ENCODE peak calls at places on chromosomes 7 and 10, in six cellular contexts. U is GM23338, P is GM23248, M is hepatocyte, T is HCT116, W is neural progenitor cell. E is an unnamed sample.

GRCh38 chr7:101817031-101817929 is at the start of gene CUX1:
- DNase-seq in U (peak), T (no peak), M (peak), W (peak), P (peak), E (peak)

GRCh38 chr10:114623661-114624294 is 34.3 kb downstream of the ABLIM1 start:
- DNase-seq in M (no peak), U (peak), P (peak), T (peak), W (no peak), E (peak)

GRCh38 chr10:59176241-59177030 is at the start of gene PHYHIPL:
- DNase-seq in U (peak), P (peak), W (peak), M (peak), T (no peak), E (no peak)

GRCh38 chr7:70734436-70734835 is 397.5 kb upstream of the GALNT17 start:
- DNase-seq in T (no peak), P (peak), M (no peak), U (no peak), W (no peak), E (no peak)

GRCh38 chr7:112994666-112995065 is 92.0 kb downstream of the GPR85 start:
- DNase-seq in W (no peak), U (no peak), P (peak), T (no peak), M (no peak), E (no peak)

GRCh38 chr7:130292682-130293257 is at the start of gene CPA4:
- DNase-seq in M (no peak), P (peak), W (no peak), T (peak), U (no peak), E (peak)

GRCh38 chr7:130955560-130955919 is 221.5 kb upstream of the KLF14 start:
- DNase-seq in P (no peak), U (no peak), M (no peak), T (no peak), W (no peak), E (no peak)

GRCh38 chr10:133009218-133009954 is 67.0 kb upstream of the CFAP46 start:
- DNase-seq in P (peak), T (no peak), U (no peak), W (no peak), M (peak), E (peak)

GRCh38 chr7:26857534-26858228 is 6.7 kb downstream of the SKAP2 start:
- DNase-seq in M (peak), W (peak), T (no peak), P (no peak), U (peak), E (no peak)

GRCh38 chr7:104661575-104661974 is 333.2 kb downstream of the LHFPL3 start:
- DNase-seq in T (no peak), W (no peak), P (no peak), U (no peak), M (no peak), E (no peak)

GRCh38 chr10:90674927-90675326 is 182.9 kb downstream of the HTR7 start:
- DNase-seq in U (no peak), W (no peak), T (no peak), M (peak), P (peak), E (peak)

GRCh38 chr10:34764347-34764991 is 50.6 kb downstream of the PARD3 start:
- DNase-seq in W (no peak), U (no peak), T (no peak), P (no peak), M (no peak), E (no peak)

GRCh38 chr7:127152423-127152822 is 100.3 kb downstream of the GRM8 start:
- DNase-seq in W (no peak), U (no peak), M (no peak), P (no peak), T (no peak), E (no peak)

GRCh38 chr7:139906879-139907278 is 77.8 kb downstream of the TBXAS1 start:
- DNase-seq in P (no peak), W (no peak), U (no peak), M (no peak), T (no peak), E (no peak)

GRCh38 chr7:152633072-152633471 is 42.9 kb downstream of the XRCC2 start:
- DNase-seq in M (no peak), T (no peak), U (no peak), P (no peak), W (no peak), E (no peak)

GRCh38 chr7:69612981-69613380 is 14.7 kb downstream of the AUTS2 start:
- DNase-seq in U (no peak), T (no peak), P (no peak), M (no peak), W (no peak), E (no peak)

GRCh38 chr10:128568979-128569378 is 442.8 kb upstream of the MKI67 start:
- DNase-seq in T (no peak), U (no peak), P (no peak), M (no peak), W (no peak), E (no peak)

GRCh38 chr7:139108256-139109187 is 998 bp downstream of the ZC3HAV1 start:
- DNase-seq in U (peak), W (peak), P (peak), M (peak), T (no peak), E (peak)

GRCh38 chr7:30206466-30206865 is 71.7 kb downstream of the MTURN start:
- DNase-seq in W (peak), T (peak), P (peak), U (peak), M (no peak), E (peak)

GRCh38 chr7:156474241-156474743 is 166.3 kb upstream of the RNF32 start:
- DNase-seq in W (no peak), U (no peak), P (peak), M (peak), T (no peak), E (peak)

GRCh38 chr7:152759655-152760383 is at the start of gene ACTR3B:
- DNase-seq in U (peak), W (peak), T (peak), M (peak), P (peak), E (peak)

GRCh38 chr10:29699621-29700020 is 64.8 kb upstream of the SVIL start:
- DNase-seq in U (no peak), W (no peak), T (no peak), P (no peak), M (no peak), E (no peak)

GRCh38 chr10:131253931-131254865 is 57.3 kb downstream of the TCERG1L start:
- DNase-seq in U (no peak), W (no peak), P (no peak), T (no peak), M (no peak), E (no peak)

GRCh38 chr7:150943453-150943814 is 34.7 kb downstream of the KCNH2 start:
- DNase-seq in U (no peak), M (no peak), T (no peak), P (no peak), W (no peak), E (no peak)

GRCh38 chr7:97022451-97023306 is 2.0 kb downstream of the DLX5 start:
- DNase-seq in P (no peak), U (peak), T (no peak), W (peak), M (no peak), E (no peak)

GRCh38 chr10:57145548-57145947 is 784.5 kb upstream of the ZWINT start:
- DNase-seq in T (no peak), U (no peak), M (no peak), P (no peak), W (no peak), E (no peak)

GRCh38 chr10:38156416-38157269 is 62.5 kb downstream of the ZNF37A start:
- DNase-seq in U (no peak), W (no peak), T (no peak), P (no peak), M (no peak), E (no peak)

GRCh38 chr7:9958461-9958860 is 1015.2 kb upstream of the PHF14 start:
- DNase-seq in W (no peak), T (no peak), U (no peak), P (no peak), M (no peak), E (no peak)

GRCh38 chr10:70085975-70086613 is 33.4 kb downstream of the MACROH2A2 start:
- DNase-seq in M (no peak), U (no peak), W (no peak), T (no peak), P (no peak), E (no peak)

GRCh38 chr10:115572740-115573455 is 479.7 kb downstream of the ATRNL1 start:
- DNase-seq in P (no peak), U (peak), M (peak), W (peak), T (peak), E (no peak)

GRCh38 chr7:123784263-123784662 is 35.5 kb upstream of the WASL start:
- DNase-seq in W (no peak), T (no peak), M (no peak), U (no peak), P (no peak), E (no peak)

GRCh38 chr7:158322616-158323530 is 264.8 kb downstream of the PTPRN2 start:
- DNase-seq in U (no peak), T (no peak), M (no peak), P (no peak), W (peak), E (no peak)

GRCh38 chr10:78570633-78571032 is 498.1 kb upstream of the ZMIZ1 start:
- DNase-seq in M (no peak), P (no peak), W (no peak), T (no peak), U (no peak), E (no peak)

GRCh38 chr10:89163265-89163995 is 43.7 kb downstream of the CH25H start:
- DNase-seq in U (no peak), M (no peak), T (no peak), W (no peak), P (peak), E (no peak)

GRCh38 chr10:11720260-11720741 is 21.9 kb upstream of the ECHDC3 start:
- DNase-seq in U (no peak), W (no peak), M (no peak), P (no peak), T (no peak), E (no peak)

GRCh38 chr7:23246540-23246939 is at the start of gene GPNMB:
- DNase-seq in U (peak), M (peak), T (no peak), P (peak), W (no peak), E (peak)

GRCh38 chr10:46560952-46561351 is 4.5 kb upstream of the GPRIN2 start:
- DNase-seq in P (no peak), W (no peak), T (no peak), U (no peak), M (no peak), E (no peak)

GRCh38 chr10:34698979-34699378 is 116.1 kb downstream of the PARD3 start:
- DNase-seq in W (no peak), U (no peak), M (no peak), P (peak), T (peak), E (peak)

DNA sequence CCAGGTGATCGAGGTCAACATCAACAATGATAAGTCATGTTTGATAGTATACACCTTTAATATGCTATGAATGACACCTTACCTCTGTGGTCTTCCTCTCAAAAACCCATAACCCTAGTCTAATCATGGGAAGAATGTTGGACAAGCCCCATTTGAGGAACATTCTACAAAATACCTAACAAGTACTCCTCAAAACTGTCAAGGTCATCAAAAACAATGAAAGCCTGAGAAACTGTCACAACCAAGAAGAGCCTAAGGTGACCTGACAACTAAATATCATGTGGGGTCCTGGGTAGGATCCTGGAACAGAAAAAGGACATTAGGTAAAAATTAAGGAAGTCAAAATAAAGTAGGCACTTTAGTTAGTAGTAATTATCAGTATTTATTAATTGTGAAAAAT is 5.9 kb upstream of the NUDCD3 start:
- DNase-seq in M (no peak), T (no peak), P (no peak), W (no peak), U (no peak), E (no peak)
- TF ChIP-seq EZH2phosphoT487 in M (no peak), T (no peak), P (no peak), W (no peak), U (no peak), E (no peak)

DNA sequence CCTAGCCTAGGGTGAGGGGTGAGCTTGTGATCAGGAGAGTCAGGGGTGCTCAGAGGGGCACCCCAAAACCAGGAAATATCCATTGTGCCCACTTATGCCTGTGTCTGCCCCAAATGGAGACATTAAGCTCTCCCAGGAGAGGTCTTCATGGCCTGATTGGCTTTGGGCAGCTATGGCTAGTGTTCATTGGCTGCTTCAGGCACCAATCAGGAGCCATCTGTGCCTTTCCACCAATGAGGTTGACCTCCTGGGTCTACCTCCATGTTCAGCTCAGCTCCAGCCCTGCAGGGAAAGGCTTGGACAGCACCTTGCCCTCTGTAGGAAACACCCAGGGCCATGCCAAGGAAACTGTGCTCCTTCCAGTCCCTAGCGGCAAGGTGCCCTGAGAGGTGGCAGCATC is 23.9 kb upstream of the HSPB1 start:
- DNase-seq in T (no peak), P (no peak), U (peak), W (no peak), M (no peak), E (no peak)
- H3K4me3 ChIP-seq in T (no peak), P (no peak), U (no peak), W (no peak), M (no peak), E (no peak)

DNA sequence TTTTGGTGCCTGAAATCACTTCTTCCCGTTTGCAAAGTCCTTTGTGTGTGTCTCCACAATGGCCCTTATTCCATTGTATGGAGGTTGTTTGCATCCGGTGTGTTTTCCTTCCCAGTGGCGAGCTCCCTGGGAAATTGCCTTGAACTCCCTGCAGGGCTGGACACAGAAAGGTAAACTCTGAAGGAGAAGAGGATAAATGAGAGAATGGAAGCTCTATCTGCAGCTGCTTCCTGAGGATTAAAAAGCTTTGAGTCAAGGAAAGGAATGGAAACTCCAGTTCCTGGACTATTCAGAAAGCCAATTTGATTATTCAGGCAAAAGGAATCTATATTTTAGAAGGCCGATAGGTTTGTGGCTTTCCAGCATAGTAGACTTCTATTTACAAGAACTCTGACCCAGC is 4.4 kb upstream of the GRK5 start:
- DNase-seq in P (peak), M (no peak), T (no peak), U (no peak), W (no peak), E (peak)
- H2AFZ ChIP-seq in P (no peak), M (no peak), T (no peak), U (no peak), W (no peak), E (peak)

DNA sequence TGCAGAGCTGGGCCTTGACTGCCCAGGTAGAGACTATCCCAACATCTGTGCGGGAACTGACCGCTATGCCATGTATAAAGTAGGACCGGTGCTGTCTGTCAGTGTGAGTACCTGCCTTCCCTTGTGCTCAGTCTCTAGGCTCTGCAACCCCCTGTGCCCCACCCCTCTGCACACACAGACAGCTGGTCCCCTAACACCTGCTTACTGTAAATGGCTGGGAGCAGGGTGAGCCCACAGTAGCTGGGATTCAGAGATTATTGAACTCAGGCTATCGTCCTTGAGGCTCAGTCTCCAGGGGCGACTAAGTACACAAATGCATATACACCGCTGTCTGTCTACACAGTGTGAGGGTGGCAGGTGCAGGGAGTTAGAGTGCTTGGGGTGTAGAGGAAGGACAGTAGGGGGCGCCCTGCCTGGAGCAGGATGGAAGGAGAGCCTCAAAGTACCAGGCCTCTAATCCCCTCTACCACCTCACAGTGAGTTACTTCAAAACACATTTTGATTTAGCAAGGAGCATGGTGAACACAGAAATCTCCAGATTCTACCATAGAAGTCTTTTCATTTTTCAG is 12.9 kb downstream of the UPP1 start:
- DNase-seq in W (no peak), U (peak), P (no peak), T (no peak), M (no peak), E (no peak)
- TF ChIP-seq EZH2phosphoT487 in W (no peak), U (no peak), P (no peak), T (no peak), M (no peak), E (no peak)

DNA sequence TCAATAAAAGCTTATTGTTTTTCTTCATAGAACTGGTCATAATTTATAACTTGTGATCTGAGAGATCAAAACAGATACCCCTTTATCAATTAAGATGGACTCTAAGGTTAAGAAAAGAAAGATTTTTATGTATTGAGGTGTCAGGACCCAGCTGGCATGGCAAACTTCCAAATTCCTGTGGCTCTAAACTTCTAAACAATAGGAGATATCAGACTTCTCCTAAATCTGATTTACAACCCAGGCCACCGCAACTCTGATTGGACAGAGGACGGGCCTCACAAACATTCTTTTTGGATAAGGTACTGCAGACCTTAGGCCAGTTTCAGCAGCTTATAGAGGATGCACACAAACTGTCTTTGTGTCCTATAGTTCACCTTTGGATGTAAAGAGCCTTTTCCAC is 69.1 kb downstream of the ELMO1 start:
- DNase-seq in W (no peak), T (no peak), M (no peak), U (no peak), P (no peak), E (no peak)
- H3K4me3 ChIP-seq in W (no peak), T (no peak), M (no peak), U (no peak), P (no peak), E (no peak)